ENCODE peak calls at places on chromosomes 6 and 20, in seven cellular contexts. F, B, O, N, Z, G and K are unnamed samples.

GRCh38 chr6:119349341-119350201 is at the start of gene MAN1A1:
- DNase-seq in G (peak; percentile 96), Z (peak; percentile 92), N (peak; percentile 62), B (peak; percentile 95), F (peak; percentile 56), O (peak; percentile 90), K (peak; percentile 89)

GRCh38 chr6:2432258-2432657 is 186.9 kb upstream of the GMDS start:
- DNase-seq in G (no peak), Z (no peak), O (no peak), B (no peak), N (no peak), F (peak; percentile 26), K (no peak)

GRCh38 chr6:84462697-84463096 is 235.3 kb upstream of the CEP162 start:
- DNase-seq in B (no peak), Z (no peak), O (no peak), F (no peak), N (no peak), G (no peak), K (no peak)

GRCh38 chr6:156780117-156780641 is 3.0 kb downstream of the ARID1B start:
- DNase-seq in F (peak; percentile 70), Z (no peak), B (no peak), G (no peak), O (peak; percentile 56), N (peak; percentile 38), K (peak; percentile 56)

GRCh38 chr6:30169658-30170614 is 6.6 kb downstream of the TRIM15 start:
- DNase-seq in F (peak; percentile 51), N (peak; percentile 33), O (no peak), B (no peak), G (no peak), Z (no peak), K (no peak)

GRCh38 chr6:7219310-7219709 is 93.7 kb downstream of the SSR1 start:
- DNase-seq in G (no peak), B (peak; percentile 88), O (peak; percentile 47), Z (no peak), F (no peak), N (no peak), K (no peak)

GRCh38 chr20:14775778-14776177 is 438.4 kb upstream of the FLRT3 start:
- DNase-seq in G (no peak), F (peak; percentile 8), Z (no peak), O (peak; percentile 58), B (peak; percentile 57), N (no peak), K (no peak)

GRCh38 chr6:21134401-21134800 is 459.1 kb upstream of the SOX4 start:
- DNase-seq in G (no peak), O (no peak), N (no peak), Z (no peak), B (no peak), F (no peak), K (no peak)

GRCh38 chr20:6848992-6849391 is 81.5 kb downstream of the BMP2 start:
- DNase-seq in Z (no peak), O (no peak), N (no peak), B (no peak), G (no peak), F (no peak), K (no peak)

GRCh38 chr6:11043552-11043960 is 549 bp downstream of the ELOVL2 start:
- DNase-seq in B (peak; percentile 36), F (no peak), O (no peak), N (peak; percentile 16), Z (no peak), G (no peak), K (no peak)

GRCh38 chr20:61948586-61949362 is 116.9 kb downstream of the TAF4 start:
- DNase-seq in O (no peak), Z (no peak), N (no peak), F (no peak), G (peak; percentile 17), B (no peak), K (no peak)

GRCh38 chr6:154766288-154766687 is 33.1 kb downstream of the SCAF8 start:
- DNase-seq in G (no peak), B (no peak), N (no peak), Z (no peak), O (no peak), F (no peak), K (no peak)

GRCh38 chr6:150656156-150656555 is 56.5 kb downstream of the PLEKHG1 start:
- DNase-seq in Z (no peak), B (no peak), N (no peak), F (no peak), G (no peak), O (no peak), K (no peak)

GRCh38 chr6:147448212-147448611 is 60.3 kb upstream of the SAMD5 start:
- DNase-seq in N (no peak), O (peak; percentile 56), F (no peak), Z (no peak), B (no peak), G (no peak), K (no peak)

GRCh38 chr6:100465701-100466409 is 1.1 kb upstream of the SIM1 start:
- DNase-seq in G (no peak), Z (no peak), N (no peak), B (no peak), O (no peak), F (no peak), K (no peak)

GRCh38 chr6:18386302-18386976 is 711 bp upstream of the RNF144B start:
- DNase-seq in Z (no peak), G (no peak), N (no peak), B (peak; percentile 34), O (peak; percentile 70), F (no peak), K (peak; percentile 65)

GRCh38 chr20:59996112-59996511 is 37.9 kb downstream of the CDH26 start:
- DNase-seq in O (no peak), B (no peak), G (no peak), N (no peak), Z (no peak), F (no peak), K (no peak)

GRCh38 chr20:33947709-33948295 is 45.9 kb upstream of the RALY start:
- DNase-seq in Z (no peak), G (no peak), N (peak; percentile 56), O (no peak), B (no peak), F (peak; percentile 89), K (no peak)

GRCh38 chr6:157656437-157657005 is 166.5 kb upstream of the SNX9 start:
- DNase-seq in O (no peak), B (no peak), N (no peak), Z (no peak), F (no peak), G (peak; percentile 45), K (no peak)

GRCh38 chr6:113564401-113565161 is 292.6 kb upstream of the MARCKS start:
- DNase-seq in Z (peak; percentile 86), N (no peak), B (peak; percentile 43), G (peak; percentile 97), O (peak; percentile 28), F (no peak), K (peak; percentile 52)

GRCh38 chr20:44301285-44301684 is 9.7 kb downstream of the FITM2 start:
- DNase-seq in O (no peak), Z (no peak), B (no peak), G (no peak), N (no peak), F (no peak), K (no peak)

GRCh38 chr6:163579880-163580295 is 165.4 kb downstream of the QKI start:
- DNase-seq in F (no peak), Z (no peak), G (no peak), B (no peak), N (no peak), O (no peak), K (no peak)

GRCh38 chr20:58111340-58112016 is 117.0 kb downstream of the ANKRD60 start:
- DNase-seq in G (no peak), O (no peak), Z (no peak), N (no peak), B (no peak), F (no peak), K (peak; percentile 11)

GRCh38 chr6:129686941-129687627 is 22.9 kb downstream of the ARHGAP18 start:
- DNase-seq in O (no peak), N (no peak), Z (no peak), G (no peak), B (no peak), F (no peak), K (no peak)

DNA sequence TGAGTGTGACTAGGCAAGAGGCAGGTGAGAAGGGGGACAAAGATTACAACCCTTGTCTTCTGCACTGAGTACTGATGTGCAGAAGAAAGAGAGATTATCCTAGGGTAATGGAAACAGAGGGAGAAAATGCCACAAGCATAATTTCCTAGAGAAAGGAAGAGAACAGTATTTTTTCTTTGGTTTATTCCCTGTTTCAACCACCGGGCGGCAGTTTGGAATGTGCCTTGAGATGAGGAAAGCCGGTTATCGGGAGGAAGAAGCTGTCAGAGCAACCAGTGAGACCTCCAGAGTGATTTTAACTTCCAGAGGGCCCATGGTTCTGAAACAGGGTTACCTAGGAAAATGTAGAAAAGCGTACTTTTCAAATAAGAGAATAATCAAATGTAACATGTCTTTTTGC is 121.4 kb downstream of the REV3L start:
- DNase-seq in B (peak; percentile 21), G (no peak), N (peak; percentile 3), Z (no peak), O (no peak), F (peak; percentile 10), K (no peak)
- TF ChIP-seq CTCF in B (peak; percentile 29), G (peak; percentile 29), N (peak; percentile 46), Z (peak; percentile 53), O (no peak), F (peak; percentile 59), K (peak; percentile 28)

GRCh38 chr6:36756761-36757160 is 59.1 kb downstream of the RAB44 start:
- DNase-seq in Z (no peak), F (no peak), G (no peak), B (no peak), O (no peak), N (no peak), K (no peak)
- H3K4me1 ChIP-seq in Z (peaks cover 27% of the 10 kb centered on the region), F (peaks cover 42% of the 10 kb centered on the region), G (peaks cover 7% of the 10 kb centered on the region), B (no peaks in the 10 kb centered on the region), O (peaks cover 16% of the 10 kb centered on the region), N (peaks cover 21% of the 10 kb centered on the region), K (no peaks in the 10 kb centered on the region)

GRCh38 chr6:42819803-42820508 is 38.1 kb downstream of the BICRAL start:
- DNase-seq in Z (no peak), O (no peak), N (peak; percentile 37), G (no peak), B (no peak), F (no peak), K (peak; percentile 35)
- TF ChIP-seq CTCF in Z (peak; percentile 28), O (no peak), N (no peak), G (no peak), B (peak; percentile 18), F (peak; percentile 23), K (no peak)

DNA sequence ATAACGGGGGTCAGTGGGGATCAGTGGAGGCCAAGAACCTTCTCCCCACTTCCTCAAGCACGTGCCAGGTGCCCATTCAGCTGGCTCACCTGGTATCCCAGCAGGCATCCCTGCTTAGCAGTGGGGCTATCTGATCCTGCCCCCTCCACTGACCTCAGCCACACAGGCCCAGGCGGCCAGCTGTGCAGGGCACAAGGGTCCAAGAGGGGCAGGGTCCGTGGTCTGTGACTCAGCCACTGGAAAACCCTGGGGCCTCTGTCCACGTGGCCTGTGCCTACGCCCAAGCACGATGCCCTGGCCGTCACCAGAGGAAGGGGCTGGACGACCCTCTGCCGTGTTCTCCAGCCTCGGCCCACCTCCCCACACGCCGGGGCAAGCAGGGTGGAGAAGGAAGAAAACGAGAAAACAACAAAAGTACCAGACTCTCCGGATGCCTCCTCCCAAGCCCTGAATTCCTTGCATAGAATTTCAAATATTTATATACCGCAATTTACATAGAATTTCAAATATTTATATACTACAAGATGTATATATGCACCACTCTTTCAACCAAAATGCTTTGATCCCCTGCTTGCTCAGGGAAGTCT is 12.1 kb downstream of the PXDC1 start:
- DNase-seq in Z (no peak), N (no peak), B (no peak), O (no peak), G (no peak), F (no peak), K (no peak)
- H3K4me1 ChIP-seq in Z (peaks cover 80% of the 10 kb centered on the region), N (peaks cover 9% of the 10 kb centered on the region), B (peaks cover 44% of the 10 kb centered on the region), O (peaks cover 62% of the 10 kb centered on the region), G (peaks cover 66% of the 10 kb centered on the region), F (peaks cover 10% of the 10 kb centered on the region), K (no peaks in the 10 kb centered on the region)

GRCh38 chr6:139010674-139011073 is 17.9 kb upstream of the ABRACL start:
- DNase-seq in O (no peak), G (no peak), N (no peak), F (no peak), B (no peak), Z (no peak), K (no peak)
- TF ChIP-seq CTCF in O (no peak), G (no peak), N (no peak), F (no peak), B (no peak), Z (no peak), K (no peak)